ENCODE peak calls at places on chromosomes 16 and 17, in nine cellular contexts. Q, J, H, U, A, B, C, G and V are unnamed samples.

GRCh38 chr16:55323637-55324490 is at the start of gene IRX6:
- DNase-seq in C (no peak), H (peak), J (peak), Q (no peak), A (peak), B (no peak), G (no peak), U (no peak), V (no peak)

GRCh38 chr17:42101513-42102292 is 3.4 kb upstream of the ZNF385C start:
- DNase-seq in G (peak), B (no peak), Q (peak), U (peak), H (peak), A (no peak), C (peak), J (peak), V (peak)

GRCh38 chr16:74607310-74607966 is 524 bp upstream of the GLG1 start:
- DNase-seq in A (no peak), H (no peak), C (no peak), J (no peak), U (no peak), B (no peak), Q (no peak), G (no peak), V (no peak)

GRCh38 chr16:89358030-89359005 is 132.0 kb downstream of the ANKRD11 start:
- DNase-seq in U (no peak), A (peak), H (no peak), C (no peak), G (no peak), Q (peak), J (no peak), B (no peak), V (peak)

GRCh38 chr17:31582151-31582907 is 190.9 kb downstream of the RAB11FIP4 start:
- DNase-seq in A (peak), G (peak), H (no peak), U (no peak), B (peak), C (peak), J (no peak), Q (no peak), V (no peak)

GRCh38 chr16:12845282-12845681 is 41.6 kb upstream of the CPPED1 start:
- DNase-seq in H (no peak), A (no peak), C (no peak), Q (no peak), B (no peak), J (no peak), G (no peak), U (no peak), V (no peak)

GRCh38 chr16:70481929-70482536 is 27.6 kb downstream of the FCSK start:
- DNase-seq in C (no peak), A (peak), B (no peak), H (no peak), U (no peak), J (no peak), G (no peak), Q (no peak), V (no peak)

GRCh38 chr16:49592507-49593422 is 219.2 kb downstream of the C16orf78 start:
- DNase-seq in G (peak), H (peak), U (no peak), B (no peak), C (peak), Q (peak), J (peak), A (no peak), V (no peak)

GRCh38 chr17:80815151-80815561 is 176.5 kb upstream of the CHMP6 start:
- DNase-seq in Q (no peak), H (no peak), J (no peak), A (peak), B (no peak), C (peak), U (no peak), G (no peak), V (no peak)

GRCh38 chr16:54374136-54374535 is 87.5 kb upstream of the IRX3 start:
- DNase-seq in H (no peak), C (no peak), B (no peak), G (no peak), J (peak), Q (no peak), A (no peak), U (no peak), V (no peak)

GRCh38 chr16:27642753-27643152 is 92.8 kb downstream of the KATNIP start:
- DNase-seq in B (no peak), G (no peak), C (no peak), J (peak), H (no peak), Q (no peak), U (no peak), A (no peak), V (peak)

GRCh38 chr17:44002141-44002848 is 2.1 kb upstream of the NAGS start:
- DNase-seq in B (no peak), G (no peak), J (no peak), C (no peak), H (no peak), U (no peak), A (no peak), Q (no peak), V (no peak)

GRCh38 chr16:84423416-84423837 is 55.1 kb downstream of the ATP2C2 start:
- DNase-seq in U (no peak), A (no peak), B (no peak), Q (no peak), C (no peak), J (peak), H (peak), G (peak), V (peak)

GRCh38 chr17:29291163-29291752 is 2.7 kb downstream of the NUFIP2 start:
- DNase-seq in U (no peak), A (no peak), C (no peak), G (peak), J (peak), H (peak), Q (no peak), B (no peak), V (peak)

GRCh38 chr16:2089676-2090480 is 42.1 kb downstream of the TSC2 start:
- DNase-seq in H (no peak), A (no peak), C (no peak), G (no peak), Q (no peak), B (no peak), J (no peak), U (no peak), V (no peak)

DNA sequence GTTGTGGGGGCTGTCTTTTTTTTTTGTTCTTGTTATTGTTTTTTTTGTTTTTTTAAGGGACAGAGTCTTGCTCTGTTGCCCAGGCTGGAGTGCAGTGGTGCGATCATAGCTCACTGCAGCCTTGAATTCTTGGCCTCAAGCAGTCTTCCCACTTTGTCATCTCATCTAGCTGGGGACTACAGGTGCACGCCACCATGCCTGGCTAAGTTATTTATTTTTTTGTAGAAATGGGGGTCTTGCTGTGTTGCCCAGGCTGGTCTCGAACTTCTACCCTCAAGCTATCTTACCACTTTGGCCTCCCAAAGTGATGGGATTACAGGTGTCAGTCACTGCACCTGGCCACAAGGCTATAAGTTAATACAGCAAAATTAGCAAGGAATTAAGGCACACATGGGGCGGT is 101.7 kb downstream of the ABCC1 start:
- DNase-seq in J (no peak), Q (no peak), H (no peak), C (no peak), B (no peak), G (no peak), U (no peak), A (no peak), V (no peak)
- H3K27ac ChIP-seq in J (no peak), Q (no peak), H (no peak), C (no peak), B (no peak), G (no peak), U (no peak), A (no peak), V (no peak)

GRCh38 chr17:38454528-38454927 is 26.3 kb downstream of the ARHGAP23 start:
- DNase-seq in H (peak), B (peak), Q (no peak), A (peak), C (peak), G (no peak), U (peak), J (peak), V (no peak)

GRCh38 chr17:38452719-38453118 is 24.5 kb downstream of the ARHGAP23 start:
- DNase-seq in C (no peak), J (no peak), U (no peak), A (no peak), Q (no peak), G (no peak), H (no peak), B (no peak), V (no peak)

GRCh38 chr17:38455288-38455915 is 27.1 kb downstream of the ARHGAP23 start:
- DNase-seq in U (no peak), H (peak), B (no peak), Q (no peak), J (peak), A (no peak), C (no peak), G (no peak), V (no peak)

GRCh38 chr17:38451840-38452529 is 23.7 kb downstream of the ARHGAP23 start:
- DNase-seq in U (no peak), J (peak), A (peak), G (no peak), C (peak), H (no peak), Q (no peak), B (no peak), V (no peak)

DNA sequence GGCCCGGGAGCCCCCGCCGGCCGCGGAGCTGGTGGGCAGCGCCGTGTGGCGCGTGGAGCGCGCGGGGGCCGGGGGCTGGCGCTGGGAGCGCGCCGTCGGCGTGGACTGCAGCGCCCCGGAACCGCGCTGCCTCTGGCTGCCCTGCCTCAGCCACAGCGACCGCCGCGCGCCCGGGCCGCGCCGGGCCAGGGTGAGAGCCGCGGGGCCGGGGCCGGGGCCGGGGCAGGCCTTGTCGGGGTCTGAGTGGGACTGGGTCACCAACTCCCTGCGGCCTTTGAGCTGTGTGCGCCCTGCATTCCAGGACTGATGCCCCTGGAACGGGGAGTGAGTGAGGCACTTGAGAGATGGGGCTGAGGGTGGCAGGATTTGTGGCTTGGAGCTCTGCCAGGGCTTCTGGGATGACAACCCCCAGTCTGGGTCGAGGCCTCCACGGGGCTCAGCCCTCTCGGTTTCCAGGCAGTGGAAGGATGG is 25.7 kb downstream of the ARHGAP23 start:
- DNase-seq in C (no peak), H (peak), B (no peak), Q (no peak), G (no peak), U (no peak), A (no peak), J (peak), V (no peak)
- H3K27ac ChIP-seq in C (peak), H (peak), B (peak), Q (no peak), G (no peak), U (peak), A (peak), J (peak), V (no peak)

GRCh38 chr16:3654249-3654991 is at the start of gene DNASE1:
- DNase-seq in H (peak), C (peak), J (peak), G (peak), B (no peak), Q (peak), A (peak), U (no peak), V (peak)
- H3K27ac ChIP-seq in H (no peak), C (no peak), J (no peak), G (no peak), B (no peak), Q (no peak), A (peak), U (no peak), V (no peak)

DNA sequence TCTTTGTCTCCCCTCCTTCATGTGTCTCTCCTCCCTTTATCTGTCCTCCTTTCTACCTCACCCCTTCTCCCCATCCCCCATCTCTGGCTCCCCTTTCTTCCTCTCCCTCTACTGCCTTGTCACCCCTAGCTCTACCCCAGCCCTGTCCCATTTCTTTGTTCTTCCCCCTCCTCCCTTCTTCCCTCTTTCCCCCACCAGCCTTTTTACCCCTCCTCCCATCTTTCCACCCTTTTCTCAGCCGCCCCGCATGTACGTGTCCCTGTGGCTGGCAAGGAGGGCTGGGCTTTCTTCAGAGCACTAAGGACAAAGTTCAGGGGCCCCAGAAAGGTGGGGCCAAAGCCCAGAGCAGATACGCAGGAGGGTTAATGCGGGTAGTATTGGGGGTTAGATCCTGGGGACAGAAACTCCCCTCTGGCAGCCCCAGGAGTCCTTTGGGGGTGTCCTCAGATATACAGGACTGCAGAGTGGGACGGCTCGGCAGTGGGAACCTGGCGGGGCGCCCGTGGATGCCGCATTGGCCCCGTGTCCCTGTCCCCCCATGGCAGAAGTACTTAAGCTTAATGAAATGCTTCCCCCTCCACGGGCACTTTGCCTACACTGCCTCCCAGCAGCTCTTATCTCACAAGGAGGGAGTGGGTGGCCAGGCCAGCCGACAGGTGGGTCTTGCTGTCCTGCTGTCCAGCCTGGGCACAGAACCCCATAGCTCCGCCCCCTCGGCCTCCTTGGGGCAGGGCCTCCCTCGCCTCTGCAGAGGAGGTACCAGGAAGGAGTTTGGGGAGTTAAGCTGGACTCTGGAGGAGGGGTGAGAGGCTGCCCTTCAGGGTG is 8.3 kb downstream of the THRA start:
- DNase-seq in H (no peak), A (peak), C (peak), G (no peak), Q (no peak), B (no peak), J (peak), U (peak), V (no peak)
- H3K27ac ChIP-seq in H (peak), A (peak), C (peak), G (no peak), Q (no peak), B (peak), J (no peak), U (peak), V (peak)